ENCODE peak calls at places on chromosomes 6 and 20, in seven cellular contexts. Q, C, S, L, W, F and N are unnamed samples.

GRCh38 chr6:159168536-159169192 is 536 bp upstream of the FNDC1 start:
- DNase-seq in L (no peak), Q (no peak), S (peak), F (peak), C (no peak), W (peak), N (no peak)

GRCh38 chr20:59195316-59195993 is 31.8 kb downstream of the ZNF831 start:
- DNase-seq in C (no peak), L (no peak), S (no peak), W (no peak), F (no peak), Q (no peak), N (no peak)

GRCh38 chr6:14200047-14200446 is 82.5 kb downstream of the CD83 start:
- DNase-seq in L (peak), S (no peak), W (no peak), C (no peak), F (peak), Q (no peak), N (no peak)

GRCh38 chr6:146913842-146914562 is 290.2 kb upstream of the STXBP5 start:
- DNase-seq in L (peak), W (peak), Q (peak), C (no peak), F (peak), S (peak), N (peak)

GRCh38 chr20:56411759-56412472 is at the start of gene CASS4:
- DNase-seq in Q (no peak), W (peak), S (peak), F (peak), C (no peak), L (no peak), N (peak)

GRCh38 chr6:15602144-15602543 is 60.7 kb downstream of the DTNBP1 start:
- DNase-seq in W (peak), C (no peak), F (no peak), S (no peak), L (no peak), Q (no peak), N (no peak)

GRCh38 chr20:50592282-50593004 is 82.3 kb downstream of the PTPN1 start:
- DNase-seq in S (no peak), W (peak), F (peak), Q (no peak), C (no peak), L (no peak), N (no peak)

GRCh38 chr6:6515691-6516607 is 72.6 kb upstream of the LY86 start:
- DNase-seq in W (no peak), F (no peak), C (no peak), L (no peak), S (peak), Q (no peak), N (peak)

GRCh38 chr6:54981276-54981609 is 134.7 kb downstream of the FAM83B start:
- DNase-seq in L (no peak), C (no peak), S (no peak), W (no peak), Q (no peak), F (no peak), N (no peak)

GRCh38 chr20:34037121-34037520 is 43.4 kb downstream of the RALY start:
- DNase-seq in W (no peak), S (peak), L (peak), F (no peak), C (no peak), Q (peak), N (peak)

GRCh38 chr6:29624520-29624961 is 8.4 kb downstream of the GABBR1 start:
- DNase-seq in F (no peak), W (no peak), Q (no peak), L (no peak), C (no peak), S (no peak), N (no peak)

GRCh38 chr6:4723383-4723782 is 52.8 kb upstream of the CDYL start:
- DNase-seq in Q (no peak), W (no peak), C (no peak), L (no peak), S (no peak), F (no peak), N (no peak)

GRCh38 chr20:63599396-63600050 is 25.5 kb upstream of the HELZ2 start:
- DNase-seq in C (no peak), L (no peak), Q (no peak), W (no peak), S (no peak), F (no peak), N (no peak)